ENCODE peak calls at places on chromosomes 4 and X, in four cellular contexts. R is GM12878, X is K562, Q is HepG2. G is an unnamed sample.

GRCh38 chr4:10343656-10344055 is 113.6 kb downstream of the ZNF518B start:
- DNase-seq in R (no peak), X (no peak), Q (no peak), G (no peak)

GRCh38 chr4:12439633-12440305 is 1011.1 kb upstream of the HS3ST1 start:
- DNase-seq in R (no peak), X (no peak), Q (no peak), G (no peak)

GRCh38 chr4:159105761-159106243 is 2.9 kb downstream of the RAPGEF2 start:
- DNase-seq in R (peak; percentile 57), X (no peak), Q (peak; percentile 59), G (no peak)

GRCh38 chr4:137156054-137156453 is 376.2 kb downstream of the PCDH18 start:
- DNase-seq in R (no peak), X (no peak), Q (no peak), G (no peak)

GRCh38 chr4:71498002-71498401 is 159.2 kb downstream of the SLC4A4 start:
- DNase-seq in R (no peak), X (no peak), Q (no peak), G (no peak)

GRCh38 chrX:13059676-13060499 is 15.5 kb upstream of the FAM9C start:
- DNase-seq in R (no peak), X (peak; percentile 65), Q (no peak), G (no peak)

GRCh38 chrX:10356979-10357378 is 200.2 kb downstream of the CLCN4 start:
- DNase-seq in R (no peak), X (no peak), Q (no peak), G (no peak)

GRCh38 chr4:54930226-54930625 is 195.2 kb downstream of the KDR start:
- DNase-seq in R (no peak), X (no peak), Q (no peak), G (no peak)

GRCh38 chr4:136637071-136637777 is 895.1 kb downstream of the PCDH18 start:
- DNase-seq in R (no peak), X (peak; percentile 14), Q (peak; percentile 28), G (peak; percentile 22)

GRCh38 chrX:24479924-24480722 is 15.0 kb downstream of the PDK3 start:
- DNase-seq in R (peak; percentile 81), X (no peak), Q (no peak), G (no peak)
- TF ChIP-seq SMC3 in R (no peak), X (no peak), Q (no peak), G (no peak)

DNA sequence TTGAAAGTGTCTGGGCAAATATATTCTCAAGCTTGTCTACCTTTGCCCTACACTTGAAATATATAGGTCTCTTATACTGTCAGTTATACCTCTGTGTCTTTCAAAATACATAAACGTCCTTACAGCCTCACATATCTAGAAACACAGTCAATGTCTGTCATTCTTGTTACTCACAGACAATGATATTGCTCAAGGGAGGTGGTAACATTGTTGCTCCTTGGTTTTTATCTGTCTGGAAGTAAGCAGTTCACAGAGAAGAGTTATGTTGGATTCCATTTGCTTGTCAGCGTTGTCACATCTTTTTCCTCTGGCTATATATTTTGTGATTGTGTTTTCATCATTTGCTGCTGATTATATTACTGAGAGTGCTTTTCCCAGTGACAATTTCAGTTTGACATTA is 1528.9 kb downstream of the PCDH7 start:
- DNase-seq in R (no peak), X (no peak), Q (no peak), G (no peak)
- TF ChIP-seq POLR2AphosphoS5 in R (no peak), X (no peak), Q (no peak), G (no peak)

DNA sequence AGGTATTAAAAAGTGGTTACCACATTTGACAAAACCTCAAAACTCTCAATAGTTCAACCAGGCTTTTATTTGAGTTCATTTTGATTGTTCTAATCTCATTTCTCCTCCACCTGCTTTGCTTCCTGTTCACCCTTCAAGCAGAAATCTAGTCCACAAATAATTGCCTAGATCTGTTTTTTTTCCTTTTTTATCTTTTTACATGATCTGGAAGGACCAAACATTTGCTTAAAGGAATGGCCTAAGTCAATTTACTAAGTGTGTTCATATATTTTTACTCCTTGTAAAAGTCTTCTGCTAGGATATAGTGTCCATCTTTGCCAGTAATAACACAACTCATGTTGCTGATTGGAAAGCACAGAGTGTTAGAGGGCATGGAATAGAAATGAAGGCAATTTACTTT is 26.2 kb upstream of the VEGFD start:
- DNase-seq in R (no peak), X (no peak), Q (no peak), G (no peak)
- TF ChIP-seq SMC3 in R (no peak), X (no peak), Q (no peak), G (no peak)

DNA sequence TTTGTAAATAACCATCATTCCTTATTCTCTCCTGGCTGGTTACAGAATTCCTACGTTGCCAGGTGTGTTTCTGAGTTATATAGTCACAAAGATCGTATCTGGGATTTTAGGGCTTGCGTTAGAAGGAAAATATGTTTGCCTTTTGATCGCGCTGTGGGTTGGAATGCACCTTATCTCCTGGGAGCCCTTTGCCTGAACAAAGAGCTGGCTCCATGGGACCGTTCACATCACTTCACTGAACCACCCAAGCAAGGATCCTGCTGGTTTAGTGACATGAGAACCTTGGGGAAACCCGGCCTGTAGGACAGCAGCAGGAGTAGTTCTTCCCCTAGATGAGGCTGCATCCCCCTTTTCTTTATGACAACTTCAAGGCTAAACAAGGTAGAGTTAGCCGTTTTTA is 51.6 kb downstream of the RS1 start:
- DNase-seq in R (peak; percentile 7), X (no peak), Q (peak; percentile 78), G (no peak)
- TF ChIP-seq POLR2AphosphoS5 in R (no peak), X (no peak), Q (no peak), G (no peak)

GRCh38 chr4:141416677-141417363 is 196.1 kb downstream of the ZNF330 start:
- DNase-seq in R (no peak), X (no peak), Q (no peak), G (no peak)
- TF ChIP-seq SMC3 in R (no peak), X (no peak), Q (no peak), G (no peak)

DNA sequence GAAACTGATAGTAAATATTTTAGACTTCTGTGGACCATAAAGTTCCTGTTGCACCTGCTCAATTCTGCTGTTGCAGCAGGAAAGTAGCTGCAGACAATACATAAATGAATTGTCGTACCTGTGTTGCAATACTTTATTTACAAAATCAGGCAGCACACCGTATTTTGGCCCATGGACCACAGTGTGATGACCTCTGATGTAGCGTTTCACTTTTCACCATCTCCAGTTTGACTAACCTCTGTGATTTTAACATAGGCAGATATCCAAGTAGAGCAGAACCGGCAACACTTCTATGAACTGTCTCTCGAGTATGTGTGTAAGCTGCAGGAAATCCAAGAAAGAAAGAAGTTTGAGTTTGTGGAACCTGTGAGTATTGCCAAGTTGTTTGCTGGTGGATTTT is 132.7 kb downstream of the ARHGAP10 start:
- DNase-seq in R (no peak), X (no peak), Q (no peak), G (no peak)
- TF ChIP-seq POLR2AphosphoS5 in R (no peak), X (no peak), Q (no peak), G (no peak)